ENCODE peak calls at places on chromosomes 6 and 20, in six cellular contexts. Z, J, O, H, R and G are unnamed samples. For H3K9me3, the result is how much of the 10 kb centered on the place peaks cover.

GRCh38 chr6:133268621-133269020 is 27.5 kb downstream of the EYA4 start:
- DNase-seq in Z (no peak), J (no peak), O (no peak), H (no peak), R (no peak), G (no peak)

GRCh38 chr6:109671721-109672120 is 19.3 kb downstream of the AK9 start:
- DNase-seq in Z (peak), J (no peak), O (no peak), H (no peak), R (peak), G (no peak)

GRCh38 chr20:57647933-57648785 is 27.9 kb upstream of the ZBP1 start:
- DNase-seq in Z (no peak), J (no peak), O (no peak), H (no peak), R (no peak), G (no peak)

GRCh38 chr6:1838604-1839003 is 228.9 kb downstream of the FOXC1 start:
- DNase-seq in Z (peak), J (no peak), O (no peak), H (no peak), R (no peak), G (no peak)

GRCh38 chr20:12949429-12949980 is 59.3 kb upstream of the SPTLC3 start:
- DNase-seq in Z (peak), J (no peak), O (no peak), H (no peak), R (peak), G (peak)

GRCh38 chr6:144955392-144955791 is 670.3 kb downstream of the UTRN start:
- DNase-seq in Z (no peak), J (no peak), O (no peak), H (no peak), R (peak), G (no peak)

GRCh38 chr20:10524034-10524476 is 89.0 kb downstream of the SLX4IP start:
- DNase-seq in Z (peak), J (peak), O (no peak), H (peak), R (peak), G (peak)

GRCh38 chr6:158452191-158452590 is 107.7 kb upstream of the TMEM181 start:
- DNase-seq in Z (no peak), J (no peak), O (no peak), H (no peak), R (no peak), G (peak)

GRCh38 chr6:30988209-30988825 is 4.8 kb downstream of the MUC21 start:
- DNase-seq in Z (no peak), J (no peak), O (no peak), H (no peak), R (no peak), G (peak)

GRCh38 chr20:47792021-47792618 is 6.8 kb upstream of the SULF2 start:
- DNase-seq in Z (peak), J (no peak), O (no peak), H (no peak), R (peak), G (no peak)

GRCh38 chr20:41308290-41308691 is 9.2 kb downstream of the ZHX3 start:
- DNase-seq in Z (peak), J (no peak), O (no peak), H (no peak), R (peak), G (peak)

GRCh38 chr6:149210376-149210775 is 107.1 kb upstream of the TAB2 start:
- DNase-seq in Z (peak), J (no peak), O (no peak), H (no peak), R (peak), G (no peak)

GRCh38 chr6:3892613-3893012 is 43.4 kb downstream of the FAM50B start:
- DNase-seq in Z (no peak), J (no peak), O (no peak), H (no peak), R (no peak), G (no peak)

GRCh38 chr20:24634855-24635254 is 165.4 kb downstream of the SYNDIG1 start:
- DNase-seq in Z (peak), J (peak), O (no peak), H (peak), R (peak), G (no peak)

GRCh38 chr6:150719099-150719767 is 119.5 kb downstream of the PLEKHG1 start:
- DNase-seq in Z (peak), J (no peak), O (no peak), H (no peak), R (no peak), G (no peak)

GRCh38 chr20:30484009-30484748 is 773.3 kb upstream of the DEFB115 start:
- DNase-seq in Z (no peak), J (no peak), O (no peak), H (peak), R (no peak), G (no peak)

GRCh38 chr6:52373294-52373693 is 11.3 kb downstream of the PAQR8 start:
- DNase-seq in Z (no peak), J (no peak), O (no peak), H (no peak), R (no peak), G (no peak)

GRCh38 chr6:79672631-79673065 is 41.5 kb downstream of the SH3BGRL2 start:
- DNase-seq in Z (peak), J (no peak), O (no peak), H (no peak), R (peak), G (no peak)

GRCh38 chr20:32473231-32474008 is 111.7 kb downstream of the NOL4L start:
- DNase-seq in Z (no peak), J (no peak), O (peak), H (no peak), R (no peak), G (no peak)

GRCh38 chr6:44635486-44635885 is 248.0 kb downstream of the CDC5L start:
- DNase-seq in Z (no peak), J (no peak), O (no peak), H (no peak), R (no peak), G (no peak)

GRCh38 chr6:81962198-81962597 is 209.7 kb upstream of the TENT5A start:
- DNase-seq in Z (no peak), J (no peak), O (no peak), H (no peak), R (no peak), G (no peak)

GRCh38 chr6:56652994-56653393 is 10.3 kb upstream of the DST start:
- DNase-seq in Z (peak), J (no peak), O (no peak), H (no peak), R (peak), G (no peak)

GRCh38 chr6:15996030-15996429 is 132.9 kb upstream of the MYLIP start:
- DNase-seq in Z (no peak), J (no peak), O (no peak), H (no peak), R (peak), G (no peak)

GRCh38 chr6:55875420-55875819 is at the start of gene BMP5:
- DNase-seq in Z (no peak), J (no peak), O (peak), H (no peak), R (peak), G (no peak)

GRCh38 chr6:125004198-125004597 is 42.0 kb downstream of the RNF217 start:
- DNase-seq in Z (no peak), J (no peak), O (no peak), H (no peak), R (peak), G (peak)

GRCh38 chr20:19098806-19099578 is 113.5 kb upstream of the SLC24A3 start:
- DNase-seq in Z (no peak), J (no peak), O (no peak), H (no peak), R (no peak), G (no peak)

GRCh38 chr6:89260310-89260709 is 43.2 kb upstream of the GABRR1 start:
- DNase-seq in Z (no peak), J (no peak), O (no peak), H (peak), R (no peak), G (no peak)

GRCh38 chr6:155611742-155612141 is 156.1 kb upstream of the NOX3 start:
- DNase-seq in Z (no peak), J (no peak), O (no peak), H (no peak), R (no peak), G (no peak)

GRCh38 chr6:156776841-156777576 is at the start of gene ARID1B:
- DNase-seq in Z (peak), J (peak), O (peak), H (peak), R (peak), G (peak)

GRCh38 chr6:152314483-152314832 is 322.7 kb downstream of the SYNE1 start:
- DNase-seq in Z (no peak), J (no peak), O (no peak), H (no peak), R (no peak), G (peak)

DNA sequence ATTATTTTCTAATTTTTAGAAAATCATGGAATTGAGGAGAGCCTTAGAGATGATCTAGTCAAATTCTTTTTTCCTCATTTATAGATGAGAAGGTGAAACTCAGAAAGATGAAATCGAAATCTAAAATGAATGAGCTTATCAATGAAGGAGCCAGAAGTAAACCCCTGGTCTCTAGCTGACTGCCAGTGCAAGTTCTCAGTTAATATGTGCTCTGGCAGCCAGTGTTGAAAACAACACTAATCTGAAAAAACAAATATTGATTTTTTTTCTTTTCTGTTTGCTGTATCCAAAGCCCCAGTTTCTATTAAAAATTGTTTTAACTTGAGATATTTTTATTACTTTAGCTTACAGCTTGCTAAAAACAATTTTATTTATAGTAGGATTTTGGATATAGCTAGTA is 21.5 kb upstream of the PBOV1 start:
- DNase-seq in Z (no peak), J (no peak), O (no peak), H (no peak), R (no peak), G (no peak)
- H4K8ac ChIP-seq in Z (no peak), J (no peak), O (no peak), H (no peak), R (no peak), G (no peak)

GRCh38 chr20:15940127-15940526 is 633.1 kb downstream of the KIF16B start:
- DNase-seq in Z (no peak), J (no peak), O (no peak), H (no peak), R (no peak), G (peak)

GRCh38 chr20:15942130-15942529 is 631.1 kb downstream of the KIF16B start:
- DNase-seq in Z (no peak), J (no peak), O (no peak), H (no peak), R (no peak), G (peak)

GRCh38 chr20:15937179-15937578 is 636.1 kb downstream of the KIF16B start:
- DNase-seq in Z (no peak), J (no peak), O (peak), H (no peak), R (no peak), G (no peak)

DNA sequence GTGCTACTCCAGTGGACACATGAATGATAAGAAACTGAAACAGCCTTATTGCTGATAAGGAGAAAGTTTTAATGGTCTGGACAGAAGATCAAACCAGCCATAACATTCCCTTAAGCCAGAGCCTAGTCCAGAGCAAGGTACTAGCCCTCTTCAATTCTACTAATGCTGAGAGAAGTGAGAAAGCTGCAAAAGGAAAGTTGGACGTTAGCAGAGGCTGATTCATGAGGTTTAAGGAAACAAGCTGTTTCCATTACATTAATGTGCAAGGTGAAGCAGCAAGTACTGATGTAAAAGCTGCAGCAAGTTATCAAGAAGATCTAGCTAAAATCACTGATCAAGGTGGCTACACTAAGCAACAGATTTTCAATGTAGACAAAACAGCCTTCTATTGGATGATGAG is 634.4 kb downstream of the KIF16B start:
- DNase-seq in Z (no peak), J (no peak), O (no peak), H (no peak), R (no peak), G (no peak)
- H3K9me3 ChIP-seq in Z (under half), J (under half), O (under half), H (under half), R (under half), G (under half)

GRCh38 chr6:83927470-83927869 is 68.0 kb downstream of the CYB5R4 start:
- DNase-seq in Z (peak), J (no peak), O (no peak), H (no peak), R (no peak), G (no peak)

GRCh38 chr6:83928286-83928685 is 68.8 kb downstream of the CYB5R4 start:
- DNase-seq in Z (no peak), J (no peak), O (no peak), H (no peak), R (no peak), G (no peak)
- H4K8ac ChIP-seq in Z (no peak), J (no peak), O (no peak), H (no peak), R (no peak), G (no peak)

GRCh38 chr20:37240337-37241055 is 21.1 kb downstream of the GHRH start:
- DNase-seq in Z (no peak), J (no peak), O (no peak), H (no peak), R (no peak), G (no peak)

GRCh38 chr20:37244572-37244957 is 17.0 kb downstream of the GHRH start:
- DNase-seq in Z (no peak), J (no peak), O (no peak), H (no peak), R (no peak), G (no peak)

GRCh38 chr20:37243076-37243936 is 18.3 kb downstream of the GHRH start:
- DNase-seq in Z (no peak), J (peak), O (no peak), H (peak), R (no peak), G (no peak)

GRCh38 chr20:37243937-37244571 is 17.6 kb downstream of the GHRH start:
- DNase-seq in Z (no peak), J (no peak), O (no peak), H (no peak), R (no peak), G (no peak)

GRCh38 chr20:37242503-37242902 is 19.1 kb downstream of the GHRH start:
- DNase-seq in Z (no peak), J (no peak), O (no peak), H (no peak), R (no peak), G (no peak)
- H3K9me3 ChIP-seq in Z (under half), J (under half), O (under half), H (under half), R (under half), G (under half)